ENCODE peak calls at places on chromosomes 16 and 17, in four cellular contexts. N is K562, R is GM12878, C is HepG2. K is an unnamed sample.

GRCh38 chr17:36525888-36526287 is 8.8 kb downstream of the MYO19 start:
- DNase-seq in C (no peak), R (no peak), N (no peak), K (no peak)

GRCh38 chr17:74749262-74750038 is 1.0 kb downstream of the NHERF1 start:
- DNase-seq in N (peak; percentile 19), R (no peak), C (no peak), K (no peak)

GRCh38 chr16:84795338-84796053 is 24.3 kb upstream of the CRISPLD2 start:
- DNase-seq in N (no peak), R (no peak), C (no peak), K (no peak)

GRCh38 chr17:80192268-80192667 is 22.4 kb downstream of the CARD14 start:
- DNase-seq in R (no peak), N (no peak), C (peak; percentile 53), K (no peak)

GRCh38 chr16:71406724-71407123 is 35.1 kb downstream of the TLE7 start:
- DNase-seq in N (no peak), R (no peak), C (no peak), K (no peak)

GRCh38 chr16:63737633-63738032 is 1384.2 kb downstream of the CDH11 start:
- DNase-seq in R (no peak), N (no peak), C (no peak), K (no peak)

GRCh38 chr16:71647391-71647790 is 21.4 kb downstream of the MARVELD3 start:
- DNase-seq in C (no peak), N (no peak), R (no peak), K (no peak)

GRCh38 chr17:55281592-55282378 is 17.0 kb downstream of the HLF start:
- DNase-seq in C (no peak), R (no peak), N (no peak), K (no peak)

GRCh38 chr17:28760987-28761562 is 17.3 kb downstream of the TRAF4 start:
- DNase-seq in C (no peak), R (no peak), N (no peak), K (no peak)

GRCh38 chr17:20966869-20967268 is 75.9 kb downstream of the USP22 start:
- DNase-seq in R (no peak), C (no peak), N (no peak), K (no peak)

GRCh38 chr17:76972046-76972641 is 103.9 kb downstream of the MGAT5B start:
- DNase-seq in R (no peak), N (no peak), C (no peak), K (no peak)

GRCh38 chr17:3944485-3945388 is 19.5 kb downstream of the ATP2A3 start:
- DNase-seq in C (no peak), R (no peak), N (peak; percentile 95), K (peak; percentile 98)

GRCh38 chr16:79071424-79071823 is 529.1 kb downstream of the MAF start:
- DNase-seq in R (no peak), C (no peak), N (no peak), K (no peak)

GRCh38 chr17:32917081-32917480 is 10.9 kb upstream of the TMEM98 start:
- DNase-seq in N (no peak), C (no peak), R (no peak), K (no peak)

GRCh38 chr17:37608369-37609169 is 649 bp downstream of the SYNRG start:
- DNase-seq in C (peak; percentile 39), R (no peak), N (peak; percentile 57), K (peak; percentile 23)

GRCh38 chr17:35748323-35748960 is 4.6 kb downstream of the GAS2L2 start:
- DNase-seq in N (no peak), R (no peak), C (no peak), K (no peak)

GRCh38 chr16:4566144-4566543 is 10.0 kb downstream of the C16orf96 start:
- DNase-seq in C (no peak), R (peak; percentile 21), N (no peak), K (no peak)

DNA sequence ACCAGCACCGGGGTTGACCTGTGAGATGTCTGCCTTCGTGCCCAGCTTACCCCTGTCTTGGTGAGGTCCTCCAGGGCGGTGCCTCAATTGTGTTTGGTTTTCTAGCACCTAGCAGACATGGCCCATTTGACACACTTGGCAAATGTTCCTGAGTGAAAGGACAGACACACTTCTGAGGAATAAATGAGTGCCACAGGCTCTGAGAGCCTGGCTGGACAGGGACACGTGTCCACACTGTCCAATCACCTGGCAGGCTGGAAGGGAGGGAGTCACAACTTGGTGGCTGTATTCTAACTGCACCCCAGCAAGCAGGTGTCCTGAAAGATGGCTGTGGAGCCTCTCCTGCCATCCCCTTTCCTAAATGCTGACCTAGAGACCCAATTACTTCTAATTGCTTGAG is 7.4 kb downstream of the MAP3K14 start:
- DNase-seq in N (peak; percentile 36), R (no peak), C (no peak), K (no peak)
- TF ChIP-seq SP1 in N (no peak), R (no peak), C (no peak), K (no peak)

GRCh38 chr17:57937492-57937891 is 17.7 kb downstream of the CUEDC1 start:
- DNase-seq in C (no peak), R (no peak), N (no peak), K (no peak)
- TF ChIP-seq BHLHE40 in C (no peak), R (no peak), N (no peak), K (no peak)

GRCh38 chr17:82054351-82055022 is 2.8 kb downstream of the GPS1 start:
- DNase-seq in C (no peak), R (no peak), N (no peak), K (no peak)
- TF ChIP-seq FOXM1 in C (no peak), R (no peak), N (no peak), K (no peak)

DNA sequence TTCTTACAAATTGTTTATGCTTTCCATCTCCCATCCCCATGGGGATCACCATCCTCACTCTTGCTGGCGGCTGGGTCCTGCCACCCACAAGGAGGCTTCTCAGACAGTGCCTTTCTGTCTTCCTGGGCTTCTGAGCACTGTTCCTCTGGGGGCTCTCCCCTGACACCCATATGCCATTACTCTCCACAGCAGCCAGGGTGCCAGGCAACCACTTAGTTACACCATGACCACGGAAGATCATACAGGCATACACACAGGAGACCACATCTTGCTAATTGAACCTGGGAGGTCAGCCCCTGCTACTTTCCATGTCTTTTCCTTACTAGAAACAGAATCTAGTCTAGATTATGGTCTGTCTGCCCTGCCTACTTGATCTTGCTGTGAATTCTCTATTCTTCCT is 27.7 kb upstream of the HS3ST2 start:
- DNase-seq in N (no peak), R (no peak), C (no peak), K (no peak)
- TF ChIP-seq SP1 in N (no peak), R (no peak), C (no peak), K (no peak)

GRCh38 chr17:68204736-68205135 is 43.1 kb upstream of the AMZ2 start:
- DNase-seq in R (no peak), C (no peak), N (no peak), K (no peak)

GRCh38 chr17:68207651-68208253 is 40.1 kb upstream of the AMZ2 start:
- DNase-seq in N (no peak), C (no peak), R (no peak), K (no peak)

GRCh38 chr17:68201425-68201785 is 46.4 kb upstream of the AMZ2 start:
- DNase-seq in C (no peak), R (no peak), N (no peak), K (no peak)

GRCh38 chr17:68200689-68201424 is 47.0 kb upstream of the AMZ2 start:
- DNase-seq in C (peak; percentile 75), N (peak; percentile 69), R (no peak), K (peak; percentile 77)

DNA sequence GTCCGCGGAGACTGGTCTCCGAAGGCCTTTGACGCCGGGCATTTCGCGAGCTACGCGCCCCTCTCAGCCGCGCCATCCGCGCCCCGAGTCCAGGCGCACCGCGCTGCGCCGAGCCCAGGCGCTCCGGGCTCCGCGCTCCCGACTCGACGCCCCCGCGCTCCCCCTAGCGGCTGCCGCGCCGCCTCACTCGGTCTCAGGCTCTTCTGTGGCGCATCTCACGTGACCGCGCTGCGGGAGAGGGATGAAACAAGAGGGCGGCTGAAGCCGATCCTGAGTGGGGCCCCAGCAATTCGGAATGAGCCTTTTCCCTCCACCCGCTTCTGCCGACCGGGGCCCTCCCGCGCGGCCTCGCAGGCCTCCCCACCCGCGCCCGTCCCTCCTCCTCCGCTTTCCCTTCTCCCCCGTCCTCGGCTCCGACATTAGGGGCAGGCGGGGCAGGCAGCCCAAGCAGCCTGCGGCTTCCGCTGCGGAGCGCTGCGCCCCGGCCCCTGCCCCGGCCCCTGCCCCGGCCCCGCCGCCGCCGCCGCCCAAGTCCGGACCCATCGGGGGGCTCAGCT is 42.5 kb upstream of the AMZ2 start:
- DNase-seq in N (peak; percentile 87), R (no peak), C (peak; percentile 80), K (peak; percentile 89)
- TF ChIP-seq BHLHE40 in N (peak; percentile 99), R (peak; percentile 99), C (peak; percentile 99), K (no peak)

GRCh38 chr16:57892041-57892440 is 78.9 kb downstream of the CNGB1 start:
- DNase-seq in R (no peak), N (no peak), C (peak; percentile 72), K (no peak)
- TF ChIP-seq FOXM1 in R (no peak), N (no peak), C (no peak), K (no peak)

GRCh38 chr17:59027750-59028149 is 78.9 kb downstream of the TRIM37 start:
- DNase-seq in C (no peak), N (peak; percentile 16), R (no peak), K (no peak)

GRCh38 chr17:59028328-59028727 is 78.4 kb downstream of the TRIM37 start:
- DNase-seq in R (no peak), C (no peak), N (no peak), K (no peak)

GRCh38 chr17:59030811-59031210 is 75.9 kb downstream of the TRIM37 start:
- DNase-seq in C (no peak), R (no peak), N (no peak), K (no peak)

GRCh38 chr17:59026176-59026939 is 80.3 kb downstream of the TRIM37 start:
- DNase-seq in N (no peak), C (no peak), R (no peak), K (no peak)

DNA sequence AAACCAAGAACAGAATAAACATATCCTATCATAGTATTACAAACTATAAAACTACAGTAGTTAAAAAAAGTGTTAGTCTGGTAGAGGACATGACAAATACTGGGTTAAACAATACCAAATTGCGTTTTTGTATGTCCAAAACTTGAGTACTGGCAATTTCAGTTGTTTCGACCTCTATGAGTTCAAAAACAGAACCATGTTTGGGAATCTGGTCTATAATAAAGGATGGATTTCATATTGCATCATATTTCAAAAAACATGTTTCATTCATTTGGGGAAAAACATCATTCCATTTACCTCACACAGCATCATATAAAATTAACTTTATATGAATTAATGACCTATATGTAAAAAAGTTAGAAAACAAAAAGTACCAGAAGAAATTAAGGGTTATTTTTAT is 81.8 kb downstream of the TRIM37 start:
- DNase-seq in R (no peak), N (no peak), C (no peak), K (no peak)
- TF ChIP-seq SP1 in R (no peak), N (no peak), C (no peak), K (no peak)

K was measured in HEK293T.